ENCODE peak calls at places on chromosome 10, in five cellular contexts. N is endothelial cell of umbilical vein, B is hepatocyte, F is K562, W is neural progenitor cell. Y is an unnamed sample.

GRCh38 chr10:123301077-123301875 is 147.1 kb downstream of the BUB3 start:
- DNase-seq in N (peak), B (peak), F (peak), W (peak), Y (no peak)

GRCh38 chr10:77548157-77548556 is 89.5 kb downstream of the KCNMA1 start:
- DNase-seq in N (no peak), B (no peak), F (no peak), W (no peak), Y (no peak)

GRCh38 chr10:52677087-52677486 is 95.5 kb downstream of the MBL2 start:
- DNase-seq in N (peak), B (no peak), F (no peak), W (no peak), Y (no peak)

GRCh38 chr10:12018438-12019342 is 23.9 kb downstream of the UPF2 start:
- DNase-seq in N (no peak), B (no peak), F (no peak), W (no peak), Y (no peak)

GRCh38 chr10:93068411-93069244 is 5.1 kb upstream of the CYP26A1 start:
- DNase-seq in N (peak), B (no peak), F (no peak), W (peak), Y (no peak)

GRCh38 chr10:35453855-35454532 is 117.7 kb downstream of the CCNY start:
- DNase-seq in N (peak), B (no peak), F (no peak), W (no peak), Y (no peak)

GRCh38 chr10:13529714-13529973 is 830 bp upstream of the BEND7 start:
- DNase-seq in N (no peak), B (no peak), F (no peak), W (no peak), Y (no peak)

GRCh38 chr10:30073045-30073766 is 13.8 kb upstream of the JCAD start:
- DNase-seq in N (no peak), B (no peak), F (no peak), W (no peak), Y (no peak)

GRCh38 chr10:44951827-44952226 is 7.8 kb upstream of the RASSF4 start:
- DNase-seq in N (no peak), B (peak), F (no peak), W (no peak), Y (no peak)

GRCh38 chr10:98587156-98587555 is 140.4 kb upstream of the HPS1 start:
- DNase-seq in N (no peak), B (no peak), F (no peak), W (no peak), Y (no peak)

GRCh38 chr10:74786126-74786525 is 40.3 kb upstream of the KAT6B start:
- DNase-seq in N (no peak), B (no peak), F (no peak), W (no peak), Y (no peak)

DNA sequence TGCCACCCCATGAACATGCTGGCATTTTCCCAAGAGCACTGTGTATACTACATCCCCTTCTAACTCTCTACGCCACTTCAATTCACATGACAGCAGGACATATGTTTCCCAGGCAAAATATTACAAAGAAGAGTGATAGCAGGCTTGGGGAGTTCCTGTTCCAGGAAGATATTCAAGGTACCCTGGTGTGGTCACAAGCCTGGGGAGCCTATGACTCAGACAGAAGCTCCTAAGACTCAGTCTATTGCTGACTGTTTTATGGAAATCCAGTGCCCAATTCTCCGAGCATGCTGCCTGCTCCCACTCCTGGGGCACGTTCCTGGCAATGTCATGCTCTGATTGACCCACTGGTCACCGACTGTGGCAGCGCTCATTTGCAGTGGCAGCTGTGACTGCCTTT is 23.5 kb upstream of the ABLIM1 start:
- DNase-seq in N (peak), B (no peak), F (no peak), W (no peak), Y (no peak)
- H3K4me2 ChIP-seq in N (peak), B (peak), F (no peak), W (peak), Y (no peak)

GRCh38 chr10:95513008-95513589 is 48.1 kb downstream of the SORBS1 start:
- DNase-seq in N (no peak), B (peak), F (no peak), W (no peak), Y (no peak)
- H3K4me2 ChIP-seq in N (no peak), B (no peak), F (no peak), W (no peak), Y (no peak)

DNA sequence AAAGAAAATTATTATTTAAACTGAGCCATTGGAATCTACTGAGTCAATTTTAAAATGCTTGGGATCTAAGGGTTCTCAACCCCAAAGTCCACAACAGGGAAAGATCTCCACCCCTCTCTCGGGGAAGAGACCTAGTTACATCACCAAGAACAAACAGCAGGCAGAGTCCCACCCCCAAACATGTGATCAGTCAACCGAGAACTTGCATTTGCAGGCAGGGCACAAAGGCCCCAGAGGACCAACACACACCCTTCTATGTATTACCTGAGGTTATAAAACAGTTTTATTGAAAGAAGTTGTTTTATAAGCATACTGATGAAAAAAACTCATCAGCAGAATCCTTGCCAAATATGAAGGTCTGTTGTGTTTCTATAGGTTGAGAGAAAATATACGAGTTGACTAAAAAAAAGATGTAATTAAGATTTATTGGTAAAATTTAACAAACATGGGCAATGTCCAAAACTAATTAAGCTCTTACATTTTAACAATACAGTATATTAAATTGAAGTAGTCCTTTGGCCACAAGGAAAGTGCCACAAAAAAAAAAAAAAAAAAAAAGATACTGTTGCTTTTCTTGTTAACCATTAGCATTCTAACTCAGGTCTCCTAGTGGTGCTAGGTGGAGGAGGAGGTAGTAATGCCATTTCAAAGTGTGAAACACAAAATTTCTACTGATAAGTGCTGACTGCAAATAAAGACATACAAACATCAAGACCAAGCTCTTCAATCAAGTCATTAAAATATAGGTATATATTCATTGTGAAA is 975 bp upstream of the USP54 start:
- DNase-seq in N (no peak), B (peak), F (peak), W (peak), Y (peak)
- H3K4me2 ChIP-seq in N (no peak), B (peak), F (peak), W (peak), Y (peak)

GRCh38 chr10:103069453-103070331 is 123.4 kb downstream of the NT5C2 start:
- DNase-seq in N (peak), B (peak), F (peak), W (peak), Y (peak)
- H3K4me2 ChIP-seq in N (no peak), B (no peak), F (no peak), W (no peak), Y (no peak)

GRCh38 chr10:117355064-117355463 is 20.2 kb downstream of the PDZD8 start:
- DNase-seq in N (no peak), B (no peak), F (no peak), W (no peak), Y (no peak)
- H3K4me2 ChIP-seq in N (no peak), B (peak), F (no peak), W (no peak), Y (no peak)